ENCODE peak calls at places on chromosome 10, in eight cellular contexts. H is fibroblast of lung, Q is heart right ventricle, L is tibial artery, S is WTC11, B is dorsolateral prefrontal cortex, E is AG04449, Z is AG04450. N is an unnamed sample.

GRCh38 chr10:92081641-92082040 is 158.1 kb downstream of the BTAF1 start:
- DNase-seq in H (no peak), Q (no peak), L (no peak), S (no peak), B (no peak), E (no peak), Z (no peak), N (no peak)

GRCh38 chr10:102066421-102067068 is 1.4 kb downstream of the HPS6 start:
- DNase-seq in H (no peak), Q (no peak), L (peak), S (no peak), B (no peak), E (no peak), Z (no peak), N (no peak)

GRCh38 chr10:78211476-78212110 is 177.9 kb downstream of the RPS24 start:
- DNase-seq in H (peak), Q (peak), L (no peak), S (peak), B (peak), E (no peak), Z (peak), N (no peak)

GRCh38 chr10:110504111-110504735 is 6.5 kb downstream of the DUSP5 start:
- DNase-seq in H (peak), Q (peak), L (peak), S (no peak), B (no peak), E (no peak), Z (peak), N (peak)

GRCh38 chr10:22246680-22247391 is 29.0 kb upstream of the EBLN1 start:
- DNase-seq in H (peak), Q (no peak), L (no peak), S (no peak), B (no peak), E (no peak), Z (no peak), N (no peak)

GRCh38 chr10:109978481-109978880 is 29.3 kb upstream of the ADD3 start:
- DNase-seq in H (peak), Q (peak), L (no peak), S (peak), B (no peak), E (no peak), Z (no peak), N (no peak)

GRCh38 chr10:126373982-126374381 is 14.3 kb downstream of the ADAM12 start:
- DNase-seq in H (peak), Q (no peak), L (no peak), S (no peak), B (no peak), E (no peak), Z (no peak), N (no peak)

GRCh38 chr10:46229144-46229563 is 57.6 kb upstream of the ANTXRL start:
- DNase-seq in H (no peak), Q (no peak), L (peak), S (peak), B (peak), E (no peak), Z (no peak), N (no peak)

GRCh38 chr10:111323567-111323966 is 246.7 kb downstream of the ADRA2A start:
- DNase-seq in H (no peak), Q (no peak), L (no peak), S (no peak), B (no peak), E (no peak), Z (no peak), N (no peak)

GRCh38 chr10:10685566-10685965 is 332.1 kb upstream of the CELF2 start:
- DNase-seq in H (no peak), Q (no peak), L (no peak), S (no peak), B (no peak), E (no peak), Z (no peak), N (no peak)

GRCh38 chr10:24465124-24465874 is 256.4 kb downstream of the KIAA1217 start:
- DNase-seq in H (peak), Q (no peak), L (no peak), S (no peak), B (no peak), E (peak), Z (no peak), N (no peak)

GRCh38 chr10:49309691-49310371 is 10.9 kb downstream of the C10orf71 start:
- DNase-seq in H (no peak), Q (no peak), L (peak), S (no peak), B (no peak), E (no peak), Z (no peak), N (no peak)

GRCh38 chr10:24465899-24466615 is 257.1 kb downstream of the KIAA1217 start:
- DNase-seq in H (peak), Q (no peak), L (no peak), S (no peak), B (no peak), E (no peak), Z (peak), N (no peak)

GRCh38 chr10:71212249-71213126 is at the start of gene UNC5B:
- DNase-seq in H (peak), Q (peak), L (peak), S (peak), B (peak), E (no peak), Z (peak), N (peak)

GRCh38 chr10:103457896-103458583 is 660 bp downstream of the CALHM1 start:
- DNase-seq in H (no peak), Q (no peak), L (no peak), S (no peak), B (no peak), E (no peak), Z (no peak), N (no peak)

GRCh38 chr10:114388275-114388674 is 16.0 kb downstream of the AFAP1L2 start:
- DNase-seq in H (peak), Q (no peak), L (no peak), S (no peak), B (no peak), E (no peak), Z (no peak), N (no peak)

GRCh38 chr10:14879055-14879800 is 562 bp downstream of the SUV39H2 start:
- DNase-seq in H (peak), Q (peak), L (no peak), S (peak), B (peak), E (no peak), Z (no peak), N (no peak)

GRCh38 chr10:50398823-50399222 is 147.5 kb upstream of the ASAH2 start:
- DNase-seq in H (no peak), Q (no peak), L (no peak), S (no peak), B (no peak), E (no peak), Z (no peak), N (no peak)

GRCh38 chr10:100508691-100509150 is 10.9 kb downstream of the SEC31B start:
- DNase-seq in H (peak), Q (no peak), L (no peak), S (no peak), B (no peak), E (no peak), Z (peak), N (peak)

GRCh38 chr10:115566867-115567266 is 473.7 kb downstream of the ATRNL1 start:
- DNase-seq in H (no peak), Q (no peak), L (no peak), S (no peak), B (no peak), E (no peak), Z (no peak), N (no peak)

GRCh38 chr10:34187201-34187600 is 627.9 kb downstream of the PARD3 start:
- DNase-seq in H (peak), Q (no peak), L (no peak), S (no peak), B (no peak), E (no peak), Z (no peak), N (no peak)

GRCh38 chr10:114389429-114389828 is 14.9 kb downstream of the AFAP1L2 start:
- DNase-seq in H (peak), Q (no peak), L (no peak), S (no peak), B (no peak), E (no peak), Z (no peak), N (no peak)

GRCh38 chr10:113704637-113705343 is 25.1 kb downstream of the CASP7 start:
- DNase-seq in H (peak), Q (no peak), L (no peak), S (no peak), B (no peak), E (no peak), Z (no peak), N (no peak)

GRCh38 chr10:75071756-75072155 is 39.7 kb upstream of the SAMD8 start:
- DNase-seq in H (no peak), Q (no peak), L (no peak), S (no peak), B (no peak), E (no peak), Z (no peak), N (no peak)

GRCh38 chr10:95815133-95815532 is 59.2 kb downstream of the ENTPD1 start:
- DNase-seq in H (no peak), Q (no peak), L (no peak), S (no peak), B (no peak), E (no peak), Z (no peak), N (no peak)

GRCh38 chr10:26436848-26437247 is 1.3 kb upstream of the APBB1IP start:
- DNase-seq in H (no peak), Q (no peak), L (no peak), S (no peak), B (no peak), E (no peak), Z (no peak), N (no peak)

GRCh38 chr10:77004917-77005564 is 632.6 kb downstream of the KCNMA1 start:
- DNase-seq in H (peak), Q (peak), L (no peak), S (no peak), B (no peak), E (peak), Z (peak), N (peak)

GRCh38 chr10:112374724-112375541 is 1.0 kb downstream of the ACSL5 start:
- DNase-seq in H (no peak), Q (no peak), L (no peak), S (no peak), B (no peak), E (no peak), Z (no peak), N (no peak)

GRCh38 chr10:14092749-14093148 is 238.0 kb downstream of the FRMD4A start:
- DNase-seq in H (no peak), Q (no peak), L (no peak), S (no peak), B (no peak), E (no peak), Z (no peak), N (no peak)

GRCh38 chr10:85645851-85646250 is 720.7 kb downstream of the GRID1 start:
- DNase-seq in H (no peak), Q (no peak), L (no peak), S (no peak), B (no peak), E (no peak), Z (no peak), N (no peak)

GRCh38 chr10:101123815-101124617 is 7.1 kb upstream of the TLX1 start:
- DNase-seq in H (no peak), Q (no peak), L (no peak), S (no peak), B (no peak), E (no peak), Z (no peak), N (no peak)

GRCh38 chr10:31133628-31134302 is 102.1 kb upstream of the ZNF438 start:
- DNase-seq in H (peak), Q (peak), L (peak), S (peak), B (peak), E (no peak), Z (no peak), N (no peak)

GRCh38 chr10:29409241-29410051 is 120.6 kb downstream of the LYZL1 start:
- DNase-seq in H (peak), Q (peak), L (peak), S (no peak), B (peak), E (no peak), Z (peak), N (peak)

GRCh38 chr10:4069491-4069890 is 284.5 kb upstream of the KLF6 start:
- DNase-seq in H (peak), Q (no peak), L (no peak), S (no peak), B (no peak), E (peak), Z (peak), N (no peak)

GRCh38 chr10:35546824-35547225 is 58.3 kb upstream of the GJD4 start:
- DNase-seq in H (peak), Q (no peak), L (no peak), S (no peak), B (no peak), E (peak), Z (no peak), N (no peak)
- TF ChIP-seq CTCF in H (no peak), Q (no peak), L (no peak), S (no peak), B (no peak), E (no peak), Z (peak), N (no peak)

DNA sequence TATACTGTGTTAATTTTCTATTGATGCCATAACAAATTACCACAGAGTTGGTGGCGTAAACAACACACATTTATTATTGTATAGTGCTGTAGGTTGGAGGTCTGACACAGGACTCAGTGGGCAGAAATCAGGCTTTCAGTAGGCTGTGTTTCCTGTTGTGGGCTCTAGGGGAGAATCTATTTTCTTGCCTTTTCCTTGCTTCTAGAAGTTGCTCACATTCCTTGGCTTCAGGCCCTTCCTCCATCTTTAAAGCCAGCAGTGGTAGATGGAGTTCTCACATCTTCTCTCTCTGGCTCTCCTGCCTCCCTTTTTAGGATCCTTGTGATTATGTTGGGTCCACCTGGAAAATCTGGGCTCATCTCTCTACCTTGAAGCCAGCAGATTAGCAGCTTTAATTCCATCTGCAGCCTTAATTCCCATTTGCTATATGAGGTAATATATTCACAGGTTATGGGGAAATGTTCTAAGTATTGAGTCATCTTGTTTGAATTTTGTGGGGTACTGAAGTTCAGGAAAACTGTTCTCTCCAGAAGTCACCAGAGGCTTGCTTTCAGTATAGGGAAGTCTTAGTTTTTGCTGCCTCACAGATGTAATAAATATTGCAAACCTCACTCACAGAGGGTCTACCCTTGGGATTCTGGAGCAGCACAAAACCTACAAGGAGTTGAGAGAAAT is 38.9 kb downstream of the CCNY start:
- DNase-seq in H (peak), Q (no peak), L (no peak), S (no peak), B (no peak), E (no peak), Z (no peak), N (no peak)
- TF ChIP-seq CTCF in H (no peak), Q (no peak), L (no peak), S (no peak), B (no peak), E (no peak), Z (peak), N (no peak)

GRCh38 chr10:80856186-80856585 is 318.5 kb downstream of the SH2D4B start:
- DNase-seq in H (no peak), Q (no peak), L (no peak), S (no peak), B (no peak), E (no peak), Z (no peak), N (no peak)

GRCh38 chr10:80860719-80861118 is 323.0 kb downstream of the SH2D4B start:
- DNase-seq in H (no peak), Q (no peak), L (no peak), S (no peak), B (no peak), E (no peak), Z (no peak), N (no peak)

GRCh38 chr10:80861882-80862281 is 324.2 kb downstream of the SH2D4B start:
- DNase-seq in H (no peak), Q (no peak), L (no peak), S (no peak), B (no peak), E (no peak), Z (no peak), N (no peak)
- TF ChIP-seq CTCF in H (no peak), Q (no peak), L (no peak), S (no peak), B (no peak), E (no peak), Z (no peak), N (no peak)

DNA sequence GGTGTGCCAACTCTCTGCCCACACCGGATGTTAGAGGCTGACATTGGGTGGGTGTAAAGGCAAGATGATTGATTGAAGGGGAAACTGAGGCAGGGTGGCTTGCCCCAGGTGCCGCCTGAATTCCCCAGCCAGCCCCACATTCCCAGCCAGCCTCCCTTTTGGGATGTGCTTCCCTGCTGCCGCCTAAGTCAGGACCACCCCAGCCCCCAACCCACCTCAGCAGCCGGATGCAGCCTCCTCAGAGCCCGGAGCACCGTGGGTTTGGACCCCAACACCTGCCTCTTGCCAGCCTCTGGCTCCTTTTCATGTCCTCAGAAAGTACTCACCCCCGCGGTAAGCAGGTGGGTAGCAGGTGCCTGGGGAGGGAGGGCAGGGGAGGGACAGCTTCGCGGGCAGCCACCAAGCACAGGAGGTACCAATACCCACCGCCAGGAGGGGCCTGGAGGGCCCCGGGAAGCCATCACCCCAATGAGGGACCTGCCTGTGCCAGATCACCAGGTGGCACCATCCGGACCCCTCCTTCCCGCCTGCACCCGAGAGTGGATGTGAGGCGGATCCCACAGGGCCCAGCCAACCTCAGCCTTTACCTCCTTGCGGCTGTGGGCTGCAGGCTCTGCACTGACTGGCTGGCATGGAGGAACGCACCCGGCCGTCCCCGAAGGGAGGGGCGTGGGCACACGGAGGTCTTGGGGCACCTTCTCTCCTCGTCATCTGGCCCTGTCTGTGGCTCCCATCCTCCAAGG is 60.5 kb downstream of the PWWP2B start:
- DNase-seq in H (no peak), Q (no peak), L (peak), S (no peak), B (no peak), E (no peak), Z (no peak), N (no peak)
- TF ChIP-seq CTCF in H (no peak), Q (no peak), L (no peak), S (no peak), B (no peak), E (peak), Z (peak), N (no peak)

GRCh38 chr10:97445722-97446639 is at the start of the genes EXOSC1 and ZDHHC16:
- DNase-seq in H (peak), Q (peak), L (peak), S (peak), B (peak), E (peak), Z (peak), N (peak)
- TF ChIP-seq CTCF in H (no peak), Q (no peak), L (no peak), S (no peak), B (peak), E (no peak), Z (peak), N (no peak)

GRCh38 chr10:72409167-72409566 is 54.4 kb upstream of the DNAJB12 start:
- DNase-seq in H (no peak), Q (no peak), L (no peak), S (no peak), B (no peak), E (no peak), Z (no peak), N (no peak)

GRCh38 chr10:72407471-72407870 is 52.8 kb upstream of the DNAJB12 start:
- DNase-seq in H (no peak), Q (no peak), L (no peak), S (no peak), B (no peak), E (no peak), Z (no peak), N (no peak)
- TF ChIP-seq CTCF in H (no peak), Q (no peak), L (no peak), S (no peak), B (no peak), E (no peak), Z (no peak), N (no peak)

DNA sequence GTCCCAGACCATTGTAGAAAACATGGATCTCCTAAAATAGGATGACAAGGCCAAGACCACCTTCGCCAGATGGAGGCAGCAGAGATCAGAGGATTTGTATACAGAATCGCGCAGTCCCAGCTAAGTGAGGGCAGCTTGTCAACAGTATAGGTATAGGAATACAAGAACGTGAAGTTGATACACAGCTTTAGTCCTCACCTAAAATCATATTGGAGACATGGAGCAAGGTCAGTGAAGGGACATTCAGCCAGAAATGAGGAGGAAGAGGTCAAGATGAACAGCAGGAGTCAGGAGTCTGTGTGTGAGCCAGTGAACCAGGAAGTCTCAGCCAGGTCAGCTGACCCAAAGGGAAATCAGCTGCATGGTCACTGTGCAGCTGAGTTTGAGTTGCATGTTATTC is 263.4 kb upstream of the PRKCQ start:
- DNase-seq in H (no peak), Q (no peak), L (no peak), S (no peak), B (peak), E (no peak), Z (no peak), N (no peak)
- TF ChIP-seq CTCF in H (no peak), Q (no peak), L (no peak), S (no peak), B (peak), E (no peak), Z (no peak), N (no peak)

DNA sequence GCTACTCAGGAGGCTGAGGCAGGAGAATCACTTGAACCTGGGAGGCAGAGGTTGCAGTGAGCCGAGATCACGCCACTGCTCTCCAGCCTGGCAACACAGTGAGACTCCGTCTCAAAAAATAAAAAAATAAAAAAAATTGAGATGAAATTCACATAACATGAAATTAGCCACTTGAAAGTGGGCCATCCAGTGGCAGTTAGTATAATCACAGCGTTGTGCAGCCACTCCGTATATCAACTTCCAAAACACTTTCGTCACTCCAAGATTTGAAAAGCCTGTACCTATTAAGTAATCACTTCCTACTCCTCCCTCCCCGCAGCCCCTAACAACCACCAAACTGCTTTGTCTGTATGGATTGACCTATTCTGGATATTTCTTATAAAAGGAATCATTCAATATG is 20.7 kb upstream of the CACUL1 start:
- DNase-seq in H (no peak), Q (no peak), L (no peak), S (no peak), B (no peak), E (no peak), Z (no peak), N (no peak)
- TF ChIP-seq CTCF in H (no peak), Q (no peak), L (no peak), S (no peak), B (no peak), E (no peak), Z (no peak), N (no peak)

N was measured in AG09319.